ENCODE peak calls at places on chromosomes 5 and 9, in six cellular contexts. I, Y, T, L, C and P are unnamed samples.

GRCh38 chr9:114288233-114289051 is 34.5 kb upstream of the ORM1 start:
- DNase-seq in I (peak), Y (peak), T (peak), L (peak), C (no peak), P (no peak)

GRCh38 chr5:129096382-129096991 is 1.9 kb downstream of the ISOC1 start:
- DNase-seq in I (no peak), Y (peak), T (no peak), L (no peak), C (no peak), P (no peak)

GRCh38 chr5:163509288-163510040 is 4.0 kb downstream of the MAT2B start:
- DNase-seq in I (no peak), Y (no peak), T (no peak), L (peak), C (no peak), P (no peak)

GRCh38 chr5:172123269-172123692 is 64.7 kb downstream of the STK10 start:
- DNase-seq in I (peak), Y (no peak), T (no peak), L (peak), C (no peak), P (no peak)

GRCh38 chr5:76735762-76736545 is 20.0 kb downstream of the F2R start:
- DNase-seq in I (no peak), Y (no peak), T (no peak), L (no peak), C (no peak), P (no peak)

GRCh38 chr5:133423618-133424282 is 188.6 kb downstream of the FSTL4 start:
- DNase-seq in I (no peak), Y (peak), T (no peak), L (peak), C (peak), P (peak)

GRCh38 chr5:172860520-172861443 is 26.7 kb downstream of the ERGIC1 start:
- DNase-seq in I (peak), Y (no peak), T (peak), L (no peak), C (no peak), P (no peak)

GRCh38 chr9:2228132-2228531 is 213.0 kb downstream of the SMARCA2 start:
- DNase-seq in I (no peak), Y (no peak), T (no peak), L (no peak), C (no peak), P (no peak)

GRCh38 chr9:133991211-133991921 is 758 bp downstream of the VAV2 start:
- DNase-seq in I (peak), Y (no peak), T (no peak), L (no peak), C (no peak), P (peak)

GRCh38 chr9:130825051-130825651 is 9.9 kb upstream of the ABL1 start:
- DNase-seq in I (no peak), Y (no peak), T (no peak), L (peak), C (no peak), P (no peak)

DNA sequence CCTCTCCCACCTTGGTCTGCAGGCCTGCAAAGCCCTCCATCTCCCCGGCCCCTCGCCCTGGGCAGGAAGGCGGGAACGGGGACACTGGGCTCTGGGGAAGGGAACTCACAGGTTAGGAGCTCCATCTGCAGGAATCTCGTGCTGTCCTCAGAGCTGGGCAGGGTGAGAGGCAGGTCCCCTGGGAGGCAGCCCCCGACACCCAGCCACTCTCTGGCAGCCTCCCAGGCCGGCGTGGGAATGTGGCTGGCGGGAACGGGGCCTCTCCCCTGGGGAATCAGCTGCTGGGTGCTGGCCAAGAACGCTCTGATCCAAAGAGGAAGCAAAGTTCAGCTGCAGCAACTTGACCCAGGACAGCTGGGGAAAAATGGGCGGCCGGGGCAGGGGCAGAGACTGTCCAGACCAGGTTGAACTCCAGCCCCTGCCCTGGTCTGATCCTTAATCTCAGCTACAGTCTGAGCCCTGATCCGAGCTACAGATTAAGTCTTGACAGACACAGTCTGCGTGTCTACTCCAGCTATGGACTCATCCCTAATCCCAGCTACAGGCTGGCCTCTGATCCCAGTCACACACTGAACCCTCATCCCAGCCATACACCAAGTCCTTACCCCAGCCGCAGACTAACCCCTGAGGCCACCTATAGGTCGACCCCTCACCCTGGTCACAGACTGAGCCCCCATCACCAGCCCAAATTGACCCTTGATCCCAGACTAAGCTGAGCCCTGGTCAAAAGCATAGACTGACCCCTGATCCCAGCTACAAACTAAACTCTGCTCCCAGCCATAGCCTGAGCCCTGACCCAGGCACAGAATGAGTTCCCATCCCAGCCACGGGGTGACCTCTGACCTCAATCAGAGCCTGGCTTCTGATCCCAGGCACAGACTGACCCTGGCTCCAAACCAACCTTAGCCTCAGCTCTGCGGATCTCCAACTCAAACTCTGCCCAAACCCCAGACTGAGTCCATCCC is 37.3 kb upstream of the EGFL7 start:
- DNase-seq in I (peak), Y (peak), T (peak), L (peak), C (no peak), P (peak)
- TF ChIP-seq CTCF in I (peak), Y (peak), T (no peak), L (peak), C (no peak), P (peak)

DNA sequence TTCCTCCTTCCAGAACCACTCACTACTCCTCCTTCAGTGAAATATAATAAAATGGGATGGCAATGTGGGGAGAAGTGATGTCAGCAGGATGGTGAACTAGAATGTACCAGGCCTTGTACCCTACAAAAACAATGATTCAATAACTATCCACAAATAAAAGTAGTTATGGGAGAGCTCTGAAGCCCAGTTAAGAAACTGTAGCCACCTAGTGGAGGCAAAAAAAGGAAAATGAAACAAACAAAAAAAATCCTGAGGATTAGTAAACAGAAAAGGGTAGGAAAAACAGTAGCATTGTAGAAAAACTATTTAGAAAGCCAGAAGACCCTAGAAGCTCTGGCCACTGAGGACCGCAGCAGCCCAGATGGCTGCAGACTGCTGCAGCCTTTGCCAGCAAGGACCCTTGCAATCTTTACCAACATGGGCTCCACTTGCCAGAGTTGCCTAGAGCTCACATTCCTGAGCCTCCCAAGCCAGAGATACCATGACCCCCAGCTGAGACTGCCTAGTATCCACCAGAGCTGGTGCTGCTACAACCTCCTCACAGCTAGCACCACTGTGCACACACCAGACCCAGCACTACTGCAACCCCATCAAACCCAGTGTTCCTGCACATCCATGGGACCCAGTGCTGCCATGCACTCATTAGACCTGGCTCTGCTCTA is 259.7 kb upstream of the MSX2 start:
- DNase-seq in I (no peak), Y (no peak), T (no peak), L (no peak), C (no peak), P (no peak)
- TF ChIP-seq CTCF in I (no peak), Y (no peak), T (no peak), L (no peak), C (no peak), P (no peak)

GRCh38 chr9:86389648-86390047 is 35.4 kb upstream of the TUT7 start:
- DNase-seq in I (no peak), Y (no peak), T (no peak), L (no peak), C (no peak), P (no peak)

DNA sequence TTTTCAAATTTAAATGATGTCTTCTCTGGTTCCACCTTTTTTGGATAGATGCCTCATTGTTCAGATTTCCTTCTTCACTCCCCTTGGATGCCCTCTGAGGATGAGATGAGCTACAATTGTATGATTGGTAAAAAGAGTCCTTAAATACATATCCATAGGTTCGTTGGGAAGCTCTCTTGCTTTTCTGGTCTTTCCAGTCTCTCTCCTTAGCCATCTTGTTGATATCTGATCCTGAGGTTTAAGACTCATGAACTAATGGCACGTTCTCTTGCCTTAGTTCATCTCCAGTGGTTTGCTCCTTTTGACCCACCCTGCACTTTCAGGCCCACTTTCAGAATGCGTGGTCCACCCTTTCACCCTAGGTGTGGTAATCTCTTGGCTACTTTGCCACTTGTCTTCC is 33.2 kb upstream of the TUT7 start:
- DNase-seq in I (no peak), Y (no peak), T (no peak), L (no peak), C (no peak), P (no peak)
- TF ChIP-seq CTCF in I (no peak), Y (no peak), T (no peak), L (no peak), C (no peak), P (no peak)

DNA sequence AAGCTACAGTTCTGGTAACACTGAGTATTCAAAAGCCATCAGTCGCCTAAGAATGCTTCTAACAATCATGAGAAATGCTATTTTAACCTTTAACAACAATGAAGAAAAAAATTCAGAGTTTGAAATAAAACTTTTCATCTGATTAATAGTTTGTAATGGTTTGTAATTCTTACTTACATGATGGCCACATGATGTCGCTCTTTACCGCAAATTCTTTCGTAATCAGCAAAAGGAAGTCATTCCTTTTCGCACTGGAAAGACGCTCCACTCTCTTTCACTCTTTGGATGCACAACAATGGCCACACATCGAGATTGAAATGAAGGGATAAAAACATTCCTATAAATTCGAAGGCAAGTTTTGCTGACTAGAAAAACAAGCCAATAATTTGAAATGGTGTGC is at the start of gene PCDHA7:
- DNase-seq in I (no peak), Y (no peak), T (no peak), L (no peak), C (no peak), P (no peak)
- TF ChIP-seq CTCF in I (no peak), Y (peak), T (no peak), L (no peak), C (no peak), P (peak)

GRCh38 chr5:63822633-63823032 is 139.6 kb downstream of the HTR1A start:
- DNase-seq in I (no peak), Y (no peak), T (no peak), L (no peak), C (no peak), P (no peak)
- TF ChIP-seq CTCF in I (no peak), Y (no peak), T (no peak), L (no peak), C (no peak), P (no peak)

DNA sequence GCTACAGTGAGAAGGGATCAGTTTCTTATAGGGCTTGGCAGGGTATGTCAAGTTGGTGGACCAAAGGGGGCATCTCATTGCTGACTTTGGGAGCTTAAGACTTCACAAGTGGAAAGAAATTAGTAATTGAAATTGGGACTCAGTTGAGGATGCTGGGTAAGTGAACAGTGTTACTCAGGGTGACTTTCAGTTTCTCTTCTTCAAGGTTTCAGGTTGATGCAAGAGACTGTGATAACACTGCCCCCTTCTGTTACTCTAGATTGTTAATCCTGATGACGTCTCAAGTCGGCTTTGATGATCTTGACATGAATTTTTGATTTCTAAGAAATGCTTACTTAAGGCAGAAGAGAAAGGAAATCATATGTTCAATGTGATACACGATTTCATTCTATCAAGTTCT is 21.3 kb downstream of the KCTD16 start:
- DNase-seq in I (no peak), Y (peak), T (no peak), L (peak), C (peak), P (peak)
- TF ChIP-seq CTCF in I (peak), Y (peak), T (no peak), L (peak), C (peak), P (peak)